ENCODE peak calls at places on chromosome 21, in nine cellular contexts. P is HTR-8/SVneo; Z is BJ; K is activated naive CD8-positive, alpha-beta T cell treated with anti-CD3 and anti-CD28 coated beads, Interleukin-2, amount 10 ng/mL, durations not matched to agents 7 days and 5 days; L is T-cell; C is caudate nucleus; H is M059J; I is AG04450; M is Right ventricle myocardium inferior. G is an unnamed sample.

GRCh38 chr21:40151611-40152010 is 284.4 kb downstream of the PCP4 start:
- DNase-seq in K (no peak), C (no peak), I (no peak), L (no peak), M (no peak), H (no peak), P (no peak), Z (no peak), G (no peak)

GRCh38 chr21:32812035-32812434 is 40.5 kb upstream of the PAXBP1 start:
- DNase-seq in L (no peak), M (peak; percentile 78), P (no peak), C (no peak), I (no peak), H (no peak), K (no peak), Z (no peak), G (peak; percentile 61)

GRCh38 chr21:45533731-45534571 is 8.3 kb downstream of the SLC19A1 start:
- DNase-seq in H (no peak), C (no peak), I (no peak), M (peak; percentile 71), K (peak; percentile 28), Z (no peak), L (no peak), P (no peak), G (no peak)

GRCh38 chr21:43718872-43719747 is at the start of gene PDXK:
- DNase-seq in K (peak; percentile 92), H (peak; percentile 83), P (peak; percentile 80), M (peak; percentile 95), C (peak; percentile 67), L (peak; percentile 68), Z (no peak), I (no peak), G (peak; percentile 91)

GRCh38 chr21:38768385-38769071 is 37.2 kb upstream of the ETS2 start:
- DNase-seq in K (peak; percentile 49), Z (peak; percentile 49), M (no peak), P (no peak), I (peak; percentile 96), C (no peak), H (peak; percentile 95), L (peak; percentile 14), G (peak; percentile 37)

GRCh38 chr21:38965241-38965640 is 159.5 kb downstream of the ETS2 start:
- DNase-seq in L (no peak), M (no peak), I (no peak), K (no peak), C (no peak), P (no peak), H (no peak), Z (no peak), G (peak; percentile 33)

GRCh38 chr21:41133896-41134522 is 34.0 kb upstream of the BACE2 start:
- DNase-seq in L (no peak), M (no peak), K (no peak), P (peak; percentile 28), Z (no peak), C (no peak), H (peak; percentile 68), I (no peak), G (peak; percentile 52)

GRCh38 chr21:42208801-42209490 is 10.0 kb upstream of the ABCG1 start:
- DNase-seq in Z (no peak), H (no peak), I (no peak), P (no peak), M (no peak), K (no peak), C (no peak), L (no peak), G (no peak)

GRCh38 chr21:45256021-45256911 is 31.4 kb downstream of the POFUT2 start:
- DNase-seq in I (no peak), K (no peak), L (no peak), Z (no peak), C (no peak), P (no peak), H (no peak), M (no peak), G (no peak)

GRCh38 chr21:39756285-39756684 is 11.3 kb downstream of the IGSF5 start:
- DNase-seq in P (no peak), K (no peak), I (no peak), C (no peak), L (no peak), H (no peak), Z (no peak), M (no peak), G (no peak)

GRCh38 chr21:45045481-45045880 is 28.9 kb upstream of the ADARB1 start:
- DNase-seq in M (no peak), K (no peak), L (no peak), Z (no peak), H (no peak), P (no peak), I (no peak), C (no peak), G (no peak)

GRCh38 chr21:17003763-17004373 is 509.0 kb upstream of the CXADR start:
- DNase-seq in K (no peak), I (no peak), M (no peak), H (peak; percentile 45), L (no peak), P (no peak), Z (no peak), C (no peak), G (peak; percentile 21)

GRCh38 chr21:42515708-42516502 is 2.3 kb downstream of the SLC37A1 start:
- DNase-seq in K (no peak), P (no peak), C (no peak), H (peak; percentile 61), Z (no peak), M (no peak), L (no peak), I (no peak), G (peak; percentile 80)

G was measured in kidney tubule cell.